ENCODE peak calls at places on chromosomes 7 and 10, in five cellular contexts. L is right lobe of liver, V is fibroblast of the aortic adventitia, G is hepatocyte, I is progenitor cell of endocrine pancreas. U is an unnamed sample.

GRCh38 chr7:15168489-15168888 is 265.9 kb upstream of the DGKB start:
- DNase-seq in V (no peak), L (no peak), I (no peak), G (no peak), U (no peak)

GRCh38 chr10:59945991-59946390 is 39.6 kb upstream of the CCDC6 start:
- DNase-seq in L (no peak), I (no peak), V (no peak), G (no peak), U (no peak)

GRCh38 chr7:73704640-73705550 is 14.6 kb downstream of the STX1A start:
- DNase-seq in L (no peak), I (no peak), V (peak; percentile 72), G (peak; percentile 20), U (no peak)

GRCh38 chr10:79292789-79293746 is 54.2 kb upstream of the PPIF start:
- DNase-seq in V (no peak), I (no peak), G (no peak), L (peak; percentile 54), U (no peak)

GRCh38 chr10:95841711-95842498 is 65.9 kb upstream of the CC2D2B start:
- DNase-seq in L (no peak), I (no peak), G (peak; percentile 60), V (peak; percentile 84), U (no peak)

GRCh38 chr10:95693331-95693667 is 428 bp downstream of the TCTN3 start:
- DNase-seq in L (no peak), G (peak; percentile 11), V (no peak), I (no peak), U (no peak)

GRCh38 chr7:376306-376969 is 86.5 kb downstream of the FOXL3 start:
- DNase-seq in V (no peak), G (peak; percentile 43), I (peak; percentile 8), L (peak; percentile 17), U (peak; percentile 77)

GRCh38 chr10:130352291-130352645 is 216.1 kb downstream of the GLRX3 start:
- DNase-seq in V (no peak), G (no peak), L (no peak), I (no peak), U (no peak)

GRCh38 chr7:30226593-30227268 is 57.7 kb upstream of the ZNRF2 start:
- DNase-seq in L (peak; percentile 66), I (peak; percentile 32), V (no peak), G (peak; percentile 70), U (no peak)

GRCh38 chr10:114654829-114655575 is 3.1 kb downstream of the ABLIM1 start:
- DNase-seq in V (peak; percentile 28), I (no peak), G (peak; percentile 30), L (no peak), U (no peak)

GRCh38 chr7:37921340-37921805 is 933 bp downstream of the EPDR1 start:
- DNase-seq in I (peak; percentile 10), V (peak; percentile 53), L (peak; percentile 54), G (peak; percentile 50), U (no peak)

GRCh38 chr10:31770307-31770902 is 158.2 kb downstream of the ARHGAP12 start:
- DNase-seq in G (peak; percentile 52), V (no peak), L (peak; percentile 62), I (no peak), U (no peak)

GRCh38 chr7:39127058-39127457 is 149.3 kb downstream of the POU6F2 start:
- DNase-seq in L (no peak), I (no peak), G (no peak), V (no peak), U (no peak)

GRCh38 chr7:140230862-140231778 is 54.3 kb upstream of the KDM7A start:
- DNase-seq in G (peak; percentile 42), V (peak; percentile 11), L (peak; percentile 57), I (peak; percentile 44), U (no peak)

GRCh38 chr10:62961951-62962523 is 145.9 kb upstream of the EGR2 start:
- DNase-seq in L (no peak), G (no peak), V (peak; percentile 20), I (no peak), U (no peak)

GRCh38 chr10:24333736-24334135 is 124.8 kb downstream of the KIAA1217 start:
- DNase-seq in G (no peak), V (peak; percentile 89), I (no peak), L (no peak), U (no peak)

GRCh38 chr7:112101083-112101846 is 104.9 kb downstream of the DOCK4 start:
- DNase-seq in I (no peak), L (no peak), V (no peak), G (peak; percentile 41), U (no peak)

GRCh38 chr10:30963994-30964930 is 67.4 kb downstream of the ZNF438 start:
- DNase-seq in L (no peak), G (no peak), V (no peak), I (no peak), U (no peak)

GRCh38 chr7:47525066-47525623 is 56.8 kb downstream of the TNS3 start:
- DNase-seq in G (no peak), I (no peak), L (no peak), V (no peak), U (no peak)

GRCh38 chr7:107874605-107875446 is 16.2 kb upstream of the DLD start:
- DNase-seq in I (peak; percentile 16), L (no peak), G (peak; percentile 78), V (peak; percentile 75), U (no peak)

GRCh38 chr10:117007080-117007479 is 2.1 kb upstream of the SHTN1 start:
- DNase-seq in V (peak; percentile 68), L (no peak), I (no peak), G (no peak), U (no peak)

GRCh38 chr10:124659380-124659779 is 84.8 kb downstream of the FAM53B start:
- DNase-seq in V (no peak), I (no peak), G (no peak), L (no peak), U (no peak)

GRCh38 chr10:29555746-29556481 is 78.9 kb downstream of the SVIL start:
- DNase-seq in V (peak; percentile 82), I (no peak), L (no peak), G (no peak), U (no peak)

GRCh38 chr10:129972966-129973673 is 9.0 kb upstream of the EBF3 start:
- DNase-seq in V (no peak), L (no peak), G (no peak), I (no peak), U (no peak)

GRCh38 chr7:83301416-83301815 is 138.7 kb upstream of the PCLO start:
- DNase-seq in L (no peak), G (no peak), V (peak; percentile 7), I (no peak), U (no peak)

GRCh38 chr7:110786576-110786975 is 304.4 kb upstream of the LRRN3 start:
- DNase-seq in G (no peak), I (no peak), V (no peak), L (no peak), U (no peak)

GRCh38 chr7:106864298-106865081 is 592 bp upstream of the PIK3CG start:
- DNase-seq in G (no peak), I (no peak), V (no peak), L (no peak), U (no peak)

GRCh38 chr7:154571772-154572171 is 431.2 kb downstream of the PAXIP1 start:
- DNase-seq in V (no peak), L (no peak), I (no peak), G (no peak), U (no peak)

GRCh38 chr7:154564676-154565075 is 438.2 kb downstream of the PAXIP1 start:
- DNase-seq in L (no peak), G (no peak), V (no peak), I (no peak), U (no peak)

GRCh38 chr7:154568346-154568745 is 434.6 kb downstream of the PAXIP1 start:
- DNase-seq in V (no peak), L (no peak), I (no peak), G (no peak), U (no peak)

GRCh38 chr7:154569916-154570315 is 433.0 kb downstream of the PAXIP1 start:
- DNase-seq in G (no peak), I (no peak), V (no peak), L (no peak), U (no peak)

GRCh38 chr7:154566877-154567276 is 436.0 kb downstream of the PAXIP1 start:
- DNase-seq in I (no peak), L (no peak), G (peak; percentile 28), V (no peak), U (no peak)
- TF ChIP-seq CTCF in I (peak; percentile 63), L (no peak), G (peak; percentile 50), V (no peak), U (no peak)

GRCh38 chr10:287029-287428 is 151.8 kb downstream of the ZMYND11 start:
- DNase-seq in L (no peak), G (no peak), I (no peak), V (peak; percentile 25), U (no peak)

GRCh38 chr10:289581-289980 is 154.3 kb downstream of the ZMYND11 start:
- DNase-seq in L (no peak), V (no peak), I (no peak), G (no peak), U (no peak)

GRCh38 chr10:290026-290725 is 154.9 kb downstream of the ZMYND11 start:
- DNase-seq in V (peak; percentile 71), L (no peak), G (no peak), I (no peak), U (no peak)

GRCh38 chr10:288605-289200 is 153.4 kb downstream of the ZMYND11 start:
- DNase-seq in I (no peak), V (no peak), L (no peak), G (no peak), U (no peak)

DNA sequence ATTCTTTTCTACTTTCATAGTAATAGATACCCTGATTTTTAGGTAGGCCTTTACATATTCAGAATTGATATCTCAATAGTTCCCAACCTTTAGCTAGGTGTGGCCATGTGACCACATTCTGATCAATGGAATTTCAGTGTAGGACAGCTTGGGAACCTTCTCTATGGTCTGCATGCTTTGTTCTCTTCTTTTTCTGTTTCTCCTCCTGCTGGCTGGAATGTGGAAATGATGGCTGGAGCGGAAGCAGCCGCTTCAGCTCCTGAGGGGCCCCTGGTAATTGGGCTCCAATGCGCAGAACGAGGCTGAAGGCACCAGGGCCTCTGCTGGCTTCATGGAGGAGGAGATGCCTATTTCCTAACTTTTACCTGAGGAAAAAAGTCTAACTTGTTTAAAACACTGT is 152.6 kb downstream of the ZMYND11 start:
- DNase-seq in V (no peak), L (no peak), I (no peak), G (no peak), U (no peak)
- TF ChIP-seq CTCF in V (peak; percentile 30), L (no peak), I (peak; percentile 34), G (no peak), U (peak; percentile 39)

GRCh38 chr7:17044396-17044795 is 162.6 kb upstream of the AGR3 start:
- DNase-seq in L (no peak), I (no peak), V (no peak), G (no peak), U (no peak)
- TF ChIP-seq CTCF in L (no peak), I (no peak), V (no peak), G (no peak), U (no peak)

GRCh38 chr10:50275650-50276235 is 24.4 kb upstream of the ASAH2 start:
- DNase-seq in V (peak; percentile 16), I (peak; percentile 24), L (peak; percentile 58), G (peak; percentile 68), U (no peak)

GRCh38 chr10:50271564-50272250 is 20.4 kb upstream of the ASAH2 start:
- DNase-seq in I (no peak), L (no peak), G (no peak), V (no peak), U (no peak)

DNA sequence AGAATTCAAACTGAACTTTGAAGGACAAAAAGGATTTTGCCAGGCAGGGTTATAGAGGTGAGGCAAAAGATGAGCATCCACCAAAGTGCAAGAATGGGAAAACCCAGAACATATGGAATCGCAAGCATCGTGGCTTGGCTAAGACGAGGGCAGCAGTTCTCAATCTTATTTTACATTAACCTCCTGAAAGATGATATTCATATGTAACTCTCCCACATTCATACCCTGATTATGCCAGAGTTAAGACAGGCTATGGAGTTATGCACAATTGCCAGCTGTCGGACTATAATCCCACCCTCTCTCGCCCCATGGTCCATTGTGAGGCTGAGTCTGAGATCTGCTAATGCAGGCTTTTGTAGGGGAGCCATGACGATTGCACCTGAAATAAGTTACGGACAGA is 21.2 kb upstream of the ASAH2 start:
- DNase-seq in L (no peak), G (no peak), V (no peak), I (no peak), U (no peak)
- TF ChIP-seq CTCF in L (no peak), G (no peak), V (no peak), I (no peak), U (no peak)

U was measured in mesothelial cell of epicardium.